ENCODE peak calls at places on chromosomes 16 and 17, in ten cellular contexts. One of them, this sample, is unnamed.
A peak's percentile ranks its signal among the peaks of the same experiment; 100 is the strongest.

GRCh38 chr17:43676471-43676870 is 14.7 kb upstream of the MEOX1 start:
- DNase-seq in neuronal stem cell: no peak
- DNase-seq in right lobe of liver: no peak
- DNase-seq in body of pancreas: no peak
- DNase-seq in HCT116: no peak
- DNase-seq in thoracic aorta: no peak
- DNase-seq in aorta: no peak
- DNase-seq in CD8-positive, alpha-beta T cell: no peak
- DNase-seq in endodermal cell: peak; percentile 56
- DNase-seq in dorsolateral prefrontal cortex: no peak
- DNase-seq in this sample: no peak

GRCh38 chr16:52283581-52284375 is 263.2 kb downstream of the TOX3 start:
- DNase-seq in neuronal stem cell: no peak
- DNase-seq in right lobe of liver: no peak
- DNase-seq in body of pancreas: no peak
- DNase-seq in HCT116: no peak
- DNase-seq in thoracic aorta: no peak
- DNase-seq in aorta: no peak
- DNase-seq in CD8-positive, alpha-beta T cell: no peak
- DNase-seq in endodermal cell: no peak
- DNase-seq in dorsolateral prefrontal cortex: no peak
- DNase-seq in this sample: no peak

GRCh38 chr17:72004476-72005331 is 116.1 kb upstream of the SOX9 start:
- DNase-seq in neuronal stem cell: no peak
- DNase-seq in right lobe of liver: no peak
- DNase-seq in body of pancreas: no peak
- DNase-seq in HCT116: no peak
- DNase-seq in thoracic aorta: no peak
- DNase-seq in aorta: no peak
- DNase-seq in CD8-positive, alpha-beta T cell: no peak
- DNase-seq in endodermal cell: no peak
- DNase-seq in dorsolateral prefrontal cortex: no peak
- DNase-seq in this sample: no peak

GRCh38 chr16:11586856-11587642 is at the start of gene LITAF:
- DNase-seq in neuronal stem cell: peak; percentile 52
- DNase-seq in right lobe of liver: peak; percentile 76
- DNase-seq in body of pancreas: peak; percentile 62
- DNase-seq in HCT116: no peak
- DNase-seq in thoracic aorta: no peak
- DNase-seq in aorta: peak; percentile 79
- DNase-seq in CD8-positive, alpha-beta T cell: peak; percentile 52
- DNase-seq in endodermal cell: peak; percentile 83
- DNase-seq in dorsolateral prefrontal cortex: peak; percentile 24
- DNase-seq in this sample: no peak

GRCh38 chr17:69864531-69864930 is 210.5 kb upstream of the KCNJ16 start:
- DNase-seq in neuronal stem cell: no peak
- DNase-seq in right lobe of liver: no peak
- DNase-seq in body of pancreas: no peak
- DNase-seq in HCT116: no peak
- DNase-seq in thoracic aorta: no peak
- DNase-seq in aorta: no peak
- DNase-seq in CD8-positive, alpha-beta T cell: no peak
- DNase-seq in endodermal cell: no peak
- DNase-seq in dorsolateral prefrontal cortex: no peak
- DNase-seq in this sample: no peak

GRCh38 chr17:36195474-36196098 is 972 bp downstream of the CCL3L1 start:
- DNase-seq in neuronal stem cell: no peak
- DNase-seq in right lobe of liver: no peak
- DNase-seq in body of pancreas: no peak
- DNase-seq in HCT116: no peak
- DNase-seq in thoracic aorta: no peak
- DNase-seq in aorta: no peak
- DNase-seq in CD8-positive, alpha-beta T cell: no peak
- DNase-seq in endodermal cell: peak; percentile 92
- DNase-seq in dorsolateral prefrontal cortex: no peak
- DNase-seq in this sample: no peak

GRCh38 chr17:79811036-79811887 is 14.4 kb upstream of the CBX8 start:
- DNase-seq in neuronal stem cell: no peak
- DNase-seq in right lobe of liver: no peak
- DNase-seq in body of pancreas: no peak
- DNase-seq in HCT116: peak; percentile 50
- DNase-seq in thoracic aorta: no peak
- DNase-seq in aorta: no peak
- DNase-seq in CD8-positive, alpha-beta T cell: no peak
- DNase-seq in endodermal cell: peak; percentile 85
- DNase-seq in dorsolateral prefrontal cortex: no peak
- DNase-seq in this sample: peak; percentile 39

GRCh38 chr17:31148205-31148604 is 53.4 kb downstream of the NF1 start:
- DNase-seq in neuronal stem cell: no peak
- DNase-seq in right lobe of liver: no peak
- DNase-seq in body of pancreas: no peak
- DNase-seq in HCT116: no peak
- DNase-seq in thoracic aorta: no peak
- DNase-seq in aorta: no peak
- DNase-seq in CD8-positive, alpha-beta T cell: no peak
- DNase-seq in endodermal cell: no peak
- DNase-seq in dorsolateral prefrontal cortex: no peak
- DNase-seq in this sample: no peak

GRCh38 chr17:68201425-68201785 is 46.4 kb upstream of the AMZ2 start:
- DNase-seq in neuronal stem cell: no peak
- DNase-seq in right lobe of liver: no peak
- DNase-seq in body of pancreas: no peak
- DNase-seq in HCT116: no peak
- DNase-seq in thoracic aorta: no peak
- DNase-seq in aorta: no peak
- DNase-seq in CD8-positive, alpha-beta T cell: no peak
- DNase-seq in endodermal cell: no peak
- DNase-seq in dorsolateral prefrontal cortex: no peak
- DNase-seq in this sample: no peak

GRCh38 chr17:68207651-68208253 is 40.1 kb upstream of the AMZ2 start:
- DNase-seq in neuronal stem cell: no peak
- DNase-seq in right lobe of liver: no peak
- DNase-seq in body of pancreas: no peak
- DNase-seq in HCT116: no peak
- DNase-seq in thoracic aorta: no peak
- DNase-seq in aorta: no peak
- DNase-seq in CD8-positive, alpha-beta T cell: no peak
- DNase-seq in endodermal cell: no peak
- DNase-seq in dorsolateral prefrontal cortex: no peak
- DNase-seq in this sample: no peak

GRCh38 chr17:68205251-68205807 is 42.5 kb upstream of the AMZ2 start:
- DNase-seq in neuronal stem cell: peak; percentile 91
- DNase-seq in right lobe of liver: peak; percentile 91
- DNase-seq in body of pancreas: peak; percentile 88
- DNase-seq in HCT116: peak; percentile 78
- DNase-seq in thoracic aorta: peak; percentile 69
- DNase-seq in aorta: peak; percentile 96
- DNase-seq in CD8-positive, alpha-beta T cell: peak; percentile 91
- DNase-seq in endodermal cell: peak; percentile 98
- DNase-seq in dorsolateral prefrontal cortex: peak; percentile 94
- DNase-seq in this sample: peak; percentile 61

GRCh38 chr17:68200689-68201424 is 47.0 kb upstream of the AMZ2 start:
- DNase-seq in neuronal stem cell: peak; percentile 70
- DNase-seq in right lobe of liver: peak; percentile 78
- DNase-seq in body of pancreas: peak; percentile 71
- DNase-seq in HCT116: peak; percentile 58
- DNase-seq in thoracic aorta: no peak
- DNase-seq in aorta: peak; percentile 88
- DNase-seq in CD8-positive, alpha-beta T cell: peak; percentile 70
- DNase-seq in endodermal cell: peak; percentile 99
- DNase-seq in dorsolateral prefrontal cortex: peak; percentile 62
- DNase-seq in this sample: peak; percentile 11

DNA sequence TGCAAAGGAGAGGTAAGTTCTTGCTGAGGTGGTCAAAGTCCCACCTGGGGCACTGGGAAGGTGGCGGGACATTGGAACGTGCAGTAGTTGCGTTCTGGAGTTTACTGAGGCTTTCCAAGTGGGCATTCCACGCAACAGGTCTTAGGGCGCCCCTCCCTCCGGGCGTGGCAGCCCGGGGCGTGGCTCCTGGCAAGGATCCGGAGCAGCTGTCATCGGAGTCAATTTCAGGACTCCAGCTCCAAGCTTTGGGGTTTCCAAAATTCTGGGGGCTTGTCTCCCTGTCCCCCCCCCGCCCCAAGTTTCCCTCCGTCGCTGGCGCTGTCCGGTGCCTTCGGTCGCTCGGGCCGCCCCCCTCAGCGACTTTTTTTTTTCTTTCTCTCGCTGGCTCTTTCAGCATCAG is 43.1 kb upstream of the AMZ2 start:
- DNase-seq in neuronal stem cell: no peak
- DNase-seq in right lobe of liver: no peak
- DNase-seq in body of pancreas: no peak
- DNase-seq in HCT116: no peak
- DNase-seq in thoracic aorta: no peak
- DNase-seq in aorta: no peak
- DNase-seq in CD8-positive, alpha-beta T cell: no peak
- DNase-seq in endodermal cell: no peak
- DNase-seq in dorsolateral prefrontal cortex: no peak
- DNase-seq in this sample: no peak
- H3K27ac ChIP-seq in neuronal stem cell: no peak overlapping the region
- H3K27ac ChIP-seq in right lobe of liver: peak overlapping the region; percentile 79
- H3K27ac ChIP-seq in body of pancreas: peak overlapping the region; percentile 78
- H3K27ac ChIP-seq in HCT116: peak overlapping the region; percentile 75
- H3K27ac ChIP-seq in thoracic aorta: no peak overlapping the region
- H3K27ac ChIP-seq in aorta: no peak overlapping the region
- H3K27ac ChIP-seq in CD8-positive, alpha-beta T cell: peak overlapping the region; percentile 77
- H3K27ac ChIP-seq in endodermal cell: no peak overlapping the region
- H3K27ac ChIP-seq in dorsolateral prefrontal cortex: no peak overlapping the region
- H3K27ac ChIP-seq in this sample: peak overlapping the region; percentile 63

GRCh38 chr17:47694018-47694817 is at the start of gene TBKBP1:
- DNase-seq in neuronal stem cell: peak; percentile 88
- DNase-seq in right lobe of liver: no peak
- DNase-seq in body of pancreas: peak; percentile 68
- DNase-seq in HCT116: no peak
- DNase-seq in thoracic aorta: no peak
- DNase-seq in aorta: peak; percentile 72
- DNase-seq in CD8-positive, alpha-beta T cell: no peak
- DNase-seq in endodermal cell: peak; percentile 96
- DNase-seq in dorsolateral prefrontal cortex: no peak
- DNase-seq in this sample: peak; percentile 57

GRCh38 chr17:47695664-47696376 is 1.9 kb downstream of the TBKBP1 start:
- DNase-seq in neuronal stem cell: no peak
- DNase-seq in right lobe of liver: no peak
- DNase-seq in body of pancreas: peak; percentile 30
- DNase-seq in HCT116: no peak
- DNase-seq in thoracic aorta: no peak
- DNase-seq in aorta: no peak
- DNase-seq in CD8-positive, alpha-beta T cell: no peak
- DNase-seq in endodermal cell: no peak
- DNase-seq in dorsolateral prefrontal cortex: no peak
- DNase-seq in this sample: no peak

GRCh38 chr17:47696717-47697642 is 3.0 kb downstream of the TBKBP1 start:
- DNase-seq in neuronal stem cell: no peak
- DNase-seq in right lobe of liver: no peak
- DNase-seq in body of pancreas: no peak
- DNase-seq in HCT116: no peak
- DNase-seq in thoracic aorta: no peak
- DNase-seq in aorta: no peak
- DNase-seq in CD8-positive, alpha-beta T cell: no peak
- DNase-seq in endodermal cell: no peak
- DNase-seq in dorsolateral prefrontal cortex: no peak
- DNase-seq in this sample: no peak

GRCh38 chr17:47693667-47694017 is 319 bp upstream of the TBKBP1 start:
- DNase-seq in neuronal stem cell: no peak
- DNase-seq in right lobe of liver: no peak
- DNase-seq in body of pancreas: no peak
- DNase-seq in HCT116: no peak
- DNase-seq in thoracic aorta: no peak
- DNase-seq in aorta: no peak
- DNase-seq in CD8-positive, alpha-beta T cell: no peak
- DNase-seq in endodermal cell: no peak
- DNase-seq in dorsolateral prefrontal cortex: no peak
- DNase-seq in this sample: no peak

DNA sequence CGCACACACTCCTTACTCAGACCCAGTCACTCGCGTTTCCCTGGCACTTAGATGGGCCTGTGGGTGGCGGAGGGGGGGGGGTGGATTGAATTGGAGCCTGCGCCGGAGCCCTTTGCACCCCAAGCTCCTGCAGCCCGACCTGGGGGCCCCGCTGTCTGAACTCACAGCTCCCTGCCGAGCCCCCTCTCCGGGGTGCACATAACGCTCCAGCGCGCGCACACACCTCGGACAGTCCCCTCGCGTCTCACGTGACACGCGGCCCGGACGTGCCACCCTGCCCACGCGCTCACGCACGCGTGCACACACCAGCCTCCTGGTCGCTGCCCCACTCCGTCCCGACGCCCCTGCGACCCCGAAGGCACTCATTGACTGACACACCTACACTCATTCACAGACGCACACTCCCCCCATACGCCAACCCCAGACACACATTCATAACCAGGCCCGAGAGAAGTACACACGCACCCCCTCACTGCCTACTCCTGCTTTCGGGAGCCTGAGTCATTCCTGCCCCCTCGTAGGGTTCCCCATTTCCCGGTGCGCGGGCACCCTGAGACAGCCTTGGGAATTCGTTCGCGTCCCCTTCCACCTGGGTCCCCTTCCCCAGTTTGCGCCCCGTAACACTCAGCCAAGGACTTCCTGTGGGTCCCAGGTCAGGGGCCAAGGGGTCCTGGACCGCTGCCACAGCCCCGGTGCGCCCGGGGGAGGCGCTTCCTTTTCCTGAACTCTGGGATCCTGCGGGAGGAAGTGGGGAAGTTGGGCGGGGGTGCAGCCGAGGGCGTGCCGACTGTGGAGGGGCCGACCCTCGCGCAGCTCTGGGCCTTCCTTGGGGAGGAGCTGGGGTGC is 1.1 kb downstream of the TBKBP1 start:
- DNase-seq in neuronal stem cell: no peak
- DNase-seq in right lobe of liver: peak; percentile 70
- DNase-seq in body of pancreas: peak; percentile 56
- DNase-seq in HCT116: no peak
- DNase-seq in thoracic aorta: peak; percentile 38
- DNase-seq in aorta: peak; percentile 84
- DNase-seq in CD8-positive, alpha-beta T cell: no peak
- DNase-seq in endodermal cell: peak; percentile 88
- DNase-seq in dorsolateral prefrontal cortex: peak; percentile 53
- DNase-seq in this sample: no peak
- H3K27ac ChIP-seq in neuronal stem cell: no peak overlapping the region
- H3K27ac ChIP-seq in right lobe of liver: peak overlapping the region; percentile 66
- H3K27ac ChIP-seq in body of pancreas: peak overlapping the region; percentile 86
- H3K27ac ChIP-seq in HCT116: peak overlapping the region; percentile 23
- H3K27ac ChIP-seq in thoracic aorta: peak overlapping the region; percentile 69
- H3K27ac ChIP-seq in aorta: no peak overlapping the region
- H3K27ac ChIP-seq in CD8-positive, alpha-beta T cell: no peak overlapping the region
- H3K27ac ChIP-seq in endodermal cell: no peak overlapping the region
- H3K27ac ChIP-seq in dorsolateral prefrontal cortex: peak overlapping the region; percentile 86
- H3K27ac ChIP-seq in this sample: peak overlapping the region; percentile 26

GRCh38 chr17:67639997-67640396 is 77.7 kb upstream of the NOL11 start:
- DNase-seq in neuronal stem cell: no peak
- DNase-seq in right lobe of liver: no peak
- DNase-seq in body of pancreas: no peak
- DNase-seq in HCT116: no peak
- DNase-seq in thoracic aorta: no peak
- DNase-seq in aorta: no peak
- DNase-seq in CD8-positive, alpha-beta T cell: no peak
- DNase-seq in endodermal cell: no peak
- DNase-seq in dorsolateral prefrontal cortex: no peak
- DNase-seq in this sample: no peak
- H3K27ac ChIP-seq in neuronal stem cell: no peak overlapping the region
- H3K27ac ChIP-seq in right lobe of liver: no peak overlapping the region
- H3K27ac ChIP-seq in body of pancreas: peak overlapping the region; percentile 75
- H3K27ac ChIP-seq in HCT116: no peak overlapping the region
- H3K27ac ChIP-seq in thoracic aorta: no peak overlapping the region
- H3K27ac ChIP-seq in aorta: no peak overlapping the region
- H3K27ac ChIP-seq in CD8-positive, alpha-beta T cell: no peak overlapping the region
- H3K27ac ChIP-seq in endodermal cell: no peak overlapping the region
- H3K27ac ChIP-seq in dorsolateral prefrontal cortex: peak overlapping the region; percentile 59
- H3K27ac ChIP-seq in this sample: no peak overlapping the region

DNA sequence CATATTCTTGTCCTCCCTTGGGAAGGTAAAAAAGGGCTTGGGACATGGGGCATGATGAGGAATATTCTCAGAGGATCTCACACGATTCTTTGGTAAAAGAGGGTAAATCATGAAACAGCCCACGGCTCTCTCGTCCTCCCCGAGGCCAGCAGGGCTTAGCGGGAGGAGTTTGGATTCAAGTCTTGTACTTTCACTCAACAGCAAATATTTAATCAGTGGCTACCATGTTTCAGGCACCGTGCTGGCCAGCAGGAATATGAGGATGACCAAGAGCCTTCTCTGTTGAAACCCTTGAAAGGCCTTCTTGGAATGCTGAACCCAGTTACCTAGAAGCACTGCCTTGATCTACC is 8.8 kb downstream of the MAP3K14 start:
- DNase-seq in neuronal stem cell: no peak
- DNase-seq in right lobe of liver: no peak
- DNase-seq in body of pancreas: no peak
- DNase-seq in HCT116: no peak
- DNase-seq in thoracic aorta: no peak
- DNase-seq in aorta: no peak
- DNase-seq in CD8-positive, alpha-beta T cell: no peak
- DNase-seq in endodermal cell: no peak
- DNase-seq in dorsolateral prefrontal cortex: no peak
- DNase-seq in this sample: no peak
- H3K27ac ChIP-seq in neuronal stem cell: no peak overlapping the region
- H3K27ac ChIP-seq in right lobe of liver: peak overlapping the region; percentile 61
- H3K27ac ChIP-seq in body of pancreas: peak overlapping the region; percentile 94
- H3K27ac ChIP-seq in HCT116: peak overlapping the region; percentile 40
- H3K27ac ChIP-seq in thoracic aorta: peak overlapping the region; percentile 76
- H3K27ac ChIP-seq in aorta: peak overlapping the region; percentile 20
- H3K27ac ChIP-seq in CD8-positive, alpha-beta T cell: peak overlapping the region; percentile 32
- H3K27ac ChIP-seq in endodermal cell: no peak overlapping the region
- H3K27ac ChIP-seq in dorsolateral prefrontal cortex: peak overlapping the region; percentile 56
- H3K27ac ChIP-seq in this sample: no peak overlapping the region